ENCODE peak calls at places on chromosomes 12 and 14, in six cellular contexts. One of them, this sample, is unnamed. For H3K36me3, the result is how much of the 10 kb centered on the place peaks cover.

GRCh38 chr14:31181271-31181670 is 26.3 kb downstream of the HECTD1 start:
- DNase-seq in adipocyte: no peak
- DNase-seq in fibroblast of lung: no peak
- DNase-seq in K562: no peak
- DNase-seq in endothelial cell of umbilical vein: no peak
- DNase-seq in ovary: no peak
- DNase-seq in this sample: no peak

GRCh38 chr12:98397323-98398105 is 117.9 kb upstream of the TMPO start:
- DNase-seq in endothelial cell of umbilical vein: peak
- DNase-seq in ovary: peak
- DNase-seq in fibroblast of lung: peak
- DNase-seq in adipocyte: peak
- DNase-seq in K562: peak
- DNase-seq in this sample: peak

GRCh38 chr12:3371018-3371417 is 120.0 kb upstream of the PRMT8 start:
- DNase-seq in fibroblast of lung: no peak
- DNase-seq in K562: no peak
- DNase-seq in adipocyte: no peak
- DNase-seq in ovary: no peak
- DNase-seq in endothelial cell of umbilical vein: no peak
- DNase-seq in this sample: no peak

GRCh38 chr14:89256273-89256672 is 160.8 kb downstream of the FOXN3 start:
- DNase-seq in endothelial cell of umbilical vein: no peak
- DNase-seq in K562: no peak
- DNase-seq in ovary: no peak
- DNase-seq in adipocyte: no peak
- DNase-seq in fibroblast of lung: no peak
- DNase-seq in this sample: no peak

GRCh38 chr12:30701056-30701455 is 5.4 kb upstream of the IPO8 start:
- DNase-seq in K562: no peak
- DNase-seq in ovary: no peak
- DNase-seq in endothelial cell of umbilical vein: no peak
- DNase-seq in fibroblast of lung: peak
- DNase-seq in adipocyte: peak
- DNase-seq in this sample: no peak

GRCh38 chr12:2536724-2537123 is 258.0 kb upstream of the FKBP4 start:
- DNase-seq in K562: no peak
- DNase-seq in ovary: no peak
- DNase-seq in fibroblast of lung: no peak
- DNase-seq in adipocyte: no peak
- DNase-seq in endothelial cell of umbilical vein: no peak
- DNase-seq in this sample: no peak

GRCh38 chr12:84604541-84604940 is 308.1 kb downstream of the SLC6A15 start:
- DNase-seq in K562: no peak
- DNase-seq in adipocyte: peak
- DNase-seq in endothelial cell of umbilical vein: no peak
- DNase-seq in ovary: no peak
- DNase-seq in fibroblast of lung: no peak
- DNase-seq in this sample: no peak

GRCh38 chr12:3925621-3926020 is 52.4 kb upstream of the PARP11 start:
- DNase-seq in endothelial cell of umbilical vein: no peak
- DNase-seq in adipocyte: no peak
- DNase-seq in K562: no peak
- DNase-seq in ovary: no peak
- DNase-seq in fibroblast of lung: no peak
- DNase-seq in this sample: no peak

GRCh38 chr12:100186071-100186470 is 14.5 kb upstream of the ACTR6 start:
- DNase-seq in adipocyte: no peak
- DNase-seq in endothelial cell of umbilical vein: no peak
- DNase-seq in K562: no peak
- DNase-seq in fibroblast of lung: no peak
- DNase-seq in ovary: no peak
- DNase-seq in this sample: no peak

GRCh38 chr12:5967645-5968415 is 22.8 kb upstream of the ANO2 start:
- DNase-seq in K562: no peak
- DNase-seq in adipocyte: no peak
- DNase-seq in fibroblast of lung: no peak
- DNase-seq in endothelial cell of umbilical vein: no peak
- DNase-seq in ovary: no peak
- DNase-seq in this sample: no peak

GRCh38 chr12:39503445-39503844 is 60.5 kb upstream of the KIF21A start:
- DNase-seq in K562: no peak
- DNase-seq in adipocyte: peak
- DNase-seq in endothelial cell of umbilical vein: peak
- DNase-seq in fibroblast of lung: peak
- DNase-seq in ovary: no peak
- DNase-seq in this sample: peak

GRCh38 chr12:114416028-114416427 is 10.1 kb upstream of the TBX5 start:
- DNase-seq in ovary: no peak
- DNase-seq in K562: no peak
- DNase-seq in adipocyte: no peak
- DNase-seq in fibroblast of lung: no peak
- DNase-seq in endothelial cell of umbilical vein: no peak
- DNase-seq in this sample: no peak

GRCh38 chr14:51666070-51666469 is 14.4 kb downstream of the FRMD6 start:
- DNase-seq in ovary: no peak
- DNase-seq in endothelial cell of umbilical vein: peak
- DNase-seq in fibroblast of lung: no peak
- DNase-seq in K562: no peak
- DNase-seq in adipocyte: no peak
- DNase-seq in this sample: no peak

GRCh38 chr12:46794593-46795190 is 31.1 kb downstream of the SLC38A4 start:
- DNase-seq in ovary: no peak
- DNase-seq in endothelial cell of umbilical vein: no peak
- DNase-seq in fibroblast of lung: no peak
- DNase-seq in adipocyte: no peak
- DNase-seq in K562: no peak
- DNase-seq in this sample: no peak

GRCh38 chr12:89992668-89993401 is 284.2 kb upstream of the ATP2B1 start:
- DNase-seq in fibroblast of lung: no peak
- DNase-seq in ovary: no peak
- DNase-seq in adipocyte: no peak
- DNase-seq in endothelial cell of umbilical vein: peak
- DNase-seq in K562: no peak
- DNase-seq in this sample: no peak

GRCh38 chr12:70659077-70659606 is 21.9 kb upstream of the PTPRB start:
- DNase-seq in ovary: no peak
- DNase-seq in fibroblast of lung: no peak
- DNase-seq in endothelial cell of umbilical vein: no peak
- DNase-seq in adipocyte: no peak
- DNase-seq in K562: no peak
- DNase-seq in this sample: no peak

GRCh38 chr12:124520258-124520657 is 47.2 kb downstream of the NCOR2 start:
- DNase-seq in adipocyte: no peak
- DNase-seq in K562: no peak
- DNase-seq in ovary: peak
- DNase-seq in fibroblast of lung: no peak
- DNase-seq in endothelial cell of umbilical vein: peak
- DNase-seq in this sample: no peak

GRCh38 chr14:51865953-51866747 is 5.7 kb downstream of the GNG2 start:
- DNase-seq in fibroblast of lung: no peak
- DNase-seq in endothelial cell of umbilical vein: no peak
- DNase-seq in adipocyte: no peak
- DNase-seq in ovary: no peak
- DNase-seq in K562: no peak
- DNase-seq in this sample: no peak

GRCh38 chr14:74835607-74836250 is 40.2 kb downstream of the PROX2 start:
- DNase-seq in adipocyte: no peak
- DNase-seq in fibroblast of lung: no peak
- DNase-seq in K562: no peak
- DNase-seq in ovary: no peak
- DNase-seq in endothelial cell of umbilical vein: no peak
- DNase-seq in this sample: no peak

GRCh38 chr14:68682166-68683103 is 110.4 kb downstream of the ZFP36L1 start:
- DNase-seq in K562: no peak
- DNase-seq in fibroblast of lung: peak
- DNase-seq in ovary: no peak
- DNase-seq in endothelial cell of umbilical vein: peak
- DNase-seq in adipocyte: peak
- DNase-seq in this sample: peak

GRCh38 chr12:810635-811415 is 58.4 kb downstream of the WNK1 start:
- DNase-seq in endothelial cell of umbilical vein: no peak
- DNase-seq in K562: no peak
- DNase-seq in fibroblast of lung: no peak
- DNase-seq in adipocyte: no peak
- DNase-seq in ovary: no peak
- DNase-seq in this sample: no peak

GRCh38 chr12:109912790-109913189 is 12.7 kb downstream of the TCHP start:
- DNase-seq in fibroblast of lung: no peak
- DNase-seq in ovary: no peak
- DNase-seq in endothelial cell of umbilical vein: peak
- DNase-seq in adipocyte: no peak
- DNase-seq in K562: no peak
- DNase-seq in this sample: no peak

GRCh38 chr12:111443586-111443985 is 37.9 kb downstream of the SH2B3 start:
- DNase-seq in ovary: peak
- DNase-seq in fibroblast of lung: no peak
- DNase-seq in endothelial cell of umbilical vein: no peak
- DNase-seq in K562: no peak
- DNase-seq in adipocyte: no peak
- DNase-seq in this sample: peak

GRCh38 chr14:99511421-99512109 is 30.4 kb downstream of the CCNK start:
- DNase-seq in fibroblast of lung: peak
- DNase-seq in adipocyte: peak
- DNase-seq in ovary: peak
- DNase-seq in K562: no peak
- DNase-seq in endothelial cell of umbilical vein: no peak
- DNase-seq in this sample: peak

GRCh38 chr12:6230321-6231110 is 30.3 kb downstream of the CD9 start:
- DNase-seq in endothelial cell of umbilical vein: no peak
- DNase-seq in fibroblast of lung: peak
- DNase-seq in ovary: no peak
- DNase-seq in K562: no peak
- DNase-seq in adipocyte: peak
- DNase-seq in this sample: no peak

GRCh38 chr12:62123721-62124203 is 136.4 kb upstream of the USP15 start:
- DNase-seq in endothelial cell of umbilical vein: peak
- DNase-seq in fibroblast of lung: peak
- DNase-seq in ovary: peak
- DNase-seq in K562: peak
- DNase-seq in adipocyte: peak
- DNase-seq in this sample: peak

GRCh38 chr12:67545298-67545697 is 103.2 kb upstream of the DYRK2 start:
- DNase-seq in K562: no peak
- DNase-seq in fibroblast of lung: no peak
- DNase-seq in adipocyte: no peak
- DNase-seq in endothelial cell of umbilical vein: no peak
- DNase-seq in ovary: no peak
- DNase-seq in this sample: no peak

DNA sequence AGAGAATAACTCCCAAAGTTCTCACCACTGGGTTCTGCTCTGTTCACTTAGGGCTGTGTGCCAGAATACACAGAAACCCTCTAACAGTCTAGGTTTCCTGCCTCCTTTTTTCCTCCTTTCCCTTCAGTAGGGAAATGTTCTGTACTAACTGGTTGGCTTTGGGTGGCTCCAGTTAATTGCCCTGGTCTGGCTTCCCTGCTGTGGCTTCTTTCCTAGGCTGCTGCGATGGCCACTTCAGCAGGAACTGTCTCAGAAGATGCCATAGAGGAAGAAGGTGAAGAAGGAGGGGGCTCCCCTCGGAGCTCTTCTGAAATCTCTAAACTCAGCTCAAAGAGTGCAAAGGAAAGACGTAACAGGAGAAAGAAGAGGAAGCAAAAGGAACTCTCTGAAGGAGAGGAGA is 115.2 kb downstream of the SCN8A start:
- DNase-seq in ovary: no peak
- DNase-seq in adipocyte: no peak
- DNase-seq in fibroblast of lung: no peak
- DNase-seq in K562: no peak
- DNase-seq in endothelial cell of umbilical vein: peak
- DNase-seq in this sample: no peak
- H3K36me3 ChIP-seq in ovary: under half
- H3K36me3 ChIP-seq in adipocyte: under half
- H3K36me3 ChIP-seq in fibroblast of lung: under half
- H3K36me3 ChIP-seq in K562: under half
- H3K36me3 ChIP-seq in endothelial cell of umbilical vein: under half
- H3K36me3 ChIP-seq in this sample: under half

GRCh38 chr14:104602315-104602932 is 2.1 kb downstream of the TMEM179 start:
- DNase-seq in ovary: no peak
- DNase-seq in adipocyte: no peak
- DNase-seq in endothelial cell of umbilical vein: no peak
- DNase-seq in K562: no peak
- DNase-seq in fibroblast of lung: no peak
- DNase-seq in this sample: no peak
- H3K4me3 ChIP-seq in ovary: no peak
- H3K4me3 ChIP-seq in adipocyte: no peak
- H3K4me3 ChIP-seq in endothelial cell of umbilical vein: no peak
- H3K4me3 ChIP-seq in K562: no peak
- H3K4me3 ChIP-seq in fibroblast of lung: no peak
- H3K4me3 ChIP-seq in this sample: no peak

GRCh38 chr12:11967356-11968040 is 103.2 kb upstream of the BCL2L14 start:
- DNase-seq in adipocyte: no peak
- DNase-seq in ovary: no peak
- DNase-seq in endothelial cell of umbilical vein: peak
- DNase-seq in K562: no peak
- DNase-seq in fibroblast of lung: no peak
- DNase-seq in this sample: no peak
- H3K36me3 ChIP-seq in adipocyte: under half
- H3K36me3 ChIP-seq in ovary: under half
- H3K36me3 ChIP-seq in endothelial cell of umbilical vein: under half
- H3K36me3 ChIP-seq in K562: under half
- H3K36me3 ChIP-seq in fibroblast of lung: under half
- H3K36me3 ChIP-seq in this sample: under half

GRCh38 chr12:95787274-95787814 is 3.2 kb downstream of the NTN4 start:
- DNase-seq in fibroblast of lung: no peak
- DNase-seq in K562: no peak
- DNase-seq in adipocyte: no peak
- DNase-seq in ovary: no peak
- DNase-seq in endothelial cell of umbilical vein: no peak
- DNase-seq in this sample: no peak
- H3K4me3 ChIP-seq in fibroblast of lung: no peak
- H3K4me3 ChIP-seq in K562: no peak
- H3K4me3 ChIP-seq in adipocyte: no peak
- H3K4me3 ChIP-seq in ovary: no peak
- H3K4me3 ChIP-seq in endothelial cell of umbilical vein: no peak
- H3K4me3 ChIP-seq in this sample: no peak

GRCh38 chr12:24389394-24389793 is 439.9 kb upstream of the SOX5 start:
- DNase-seq in endothelial cell of umbilical vein: no peak
- DNase-seq in K562: no peak
- DNase-seq in fibroblast of lung: no peak
- DNase-seq in adipocyte: no peak
- DNase-seq in ovary: no peak
- DNase-seq in this sample: no peak

GRCh38 chr12:24398605-24399004 is 449.1 kb upstream of the SOX5 start:
- DNase-seq in endothelial cell of umbilical vein: no peak
- DNase-seq in ovary: no peak
- DNase-seq in adipocyte: no peak
- DNase-seq in K562: no peak
- DNase-seq in fibroblast of lung: no peak
- DNase-seq in this sample: no peak

GRCh38 chr12:24396266-24396665 is 446.8 kb upstream of the SOX5 start:
- DNase-seq in K562: no peak
- DNase-seq in ovary: no peak
- DNase-seq in fibroblast of lung: no peak
- DNase-seq in endothelial cell of umbilical vein: no peak
- DNase-seq in adipocyte: no peak
- DNase-seq in this sample: no peak

GRCh38 chr12:24393105-24393504 is 443.6 kb upstream of the SOX5 start:
- DNase-seq in fibroblast of lung: no peak
- DNase-seq in endothelial cell of umbilical vein: no peak
- DNase-seq in ovary: no peak
- DNase-seq in K562: no peak
- DNase-seq in adipocyte: no peak
- DNase-seq in this sample: no peak

GRCh38 chr12:24394246-24394645 is 444.8 kb upstream of the SOX5 start:
- DNase-seq in fibroblast of lung: no peak
- DNase-seq in ovary: no peak
- DNase-seq in endothelial cell of umbilical vein: no peak
- DNase-seq in K562: no peak
- DNase-seq in adipocyte: no peak
- DNase-seq in this sample: no peak
- H3K36me3 ChIP-seq in fibroblast of lung: under half
- H3K36me3 ChIP-seq in ovary: under half
- H3K36me3 ChIP-seq in endothelial cell of umbilical vein: under half
- H3K36me3 ChIP-seq in K562: under half
- H3K36me3 ChIP-seq in adipocyte: under half
- H3K36me3 ChIP-seq in this sample: under half

This sample was measured in brain microvascular endothelial cell.